ENCODE peak calls at places on chromosomes 13 and 19, in seven cellular contexts. U is lower lobe of right lung, Q is BE2C, Y is heart right ventricle, C is body of pancreas, R is psoas muscle, E is endodermal cell. J is an unnamed sample. For H3K27me3 and H3K36me3, the result is how much of the 10 kb centered on the place peaks cover.

GRCh38 chr13:24083722-24084421 is 76.6 kb upstream of the SPATA13 start:
- DNase-seq in U (no peak), Q (no peak), Y (no peak), C (no peak), R (no peak), E (no peak), J (no peak)

GRCh38 chr19:49653466-49653806 is 11.4 kb downstream of the SCAF1 start:
- DNase-seq in U (no peak), Q (no peak), Y (no peak), C (no peak), R (no peak), E (no peak), J (no peak)

GRCh38 chr13:51923983-51924539 is 62.3 kb downstream of the CCDC70 start:
- DNase-seq in U (no peak), Q (no peak), Y (no peak), C (no peak), R (no peak), E (peak), J (no peak)

GRCh38 chr13:107545946-107546502 is 669.3 kb downstream of the LIG4 start:
- DNase-seq in U (no peak), Q (no peak), Y (no peak), C (no peak), R (no peak), E (no peak), J (no peak)

GRCh38 chr19:45008554-45008953 is 7.3 kb downstream of the RELB start:
- DNase-seq in U (no peak), Q (no peak), Y (no peak), C (no peak), R (no peak), E (peak), J (no peak)

GRCh38 chr13:82412749-82413148 is 1469.5 kb downstream of the SLITRK1 start:
- DNase-seq in U (no peak), Q (no peak), Y (no peak), C (no peak), R (no peak), E (no peak), J (no peak)

GRCh38 chr13:31355001-31355400 is 155.2 kb downstream of the B3GLCT start:
- DNase-seq in U (no peak), Q (no peak), Y (no peak), C (no peak), R (no peak), E (no peak), J (no peak)

GRCh38 chr19:38316477-38317067 is 825 bp upstream of the YIF1B start:
- DNase-seq in U (no peak), Q (no peak), Y (no peak), C (no peak), R (no peak), E (no peak), J (no peak)

GRCh38 chr19:43306097-43306496 is 36.8 kb upstream of the PSG9 start:
- DNase-seq in U (no peak), Q (no peak), Y (no peak), C (no peak), R (no peak), E (no peak), J (no peak)

GRCh38 chr13:42780044-42780443 is 1.3 kb upstream of the FAM216B start:
- DNase-seq in U (no peak), Q (no peak), Y (no peak), C (no peak), R (no peak), E (no peak), J (no peak)

GRCh38 chr19:13269348-13269747 is 119.1 kb downstream of the IER2 start:
- DNase-seq in U (no peak), Q (no peak), Y (no peak), C (no peak), R (no peak), E (no peak), J (no peak)

GRCh38 chr19:35297922-35298321 is 6.0 kb downstream of the MAG start:
- DNase-seq in U (no peak), Q (no peak), Y (no peak), C (no peak), R (no peak), E (no peak), J (no peak)

GRCh38 chr13:106376411-106377112 is 158.9 kb downstream of the EFNB2 start:
- DNase-seq in U (peak), Q (peak), Y (no peak), C (no peak), R (no peak), E (peak), J (no peak)

DNA sequence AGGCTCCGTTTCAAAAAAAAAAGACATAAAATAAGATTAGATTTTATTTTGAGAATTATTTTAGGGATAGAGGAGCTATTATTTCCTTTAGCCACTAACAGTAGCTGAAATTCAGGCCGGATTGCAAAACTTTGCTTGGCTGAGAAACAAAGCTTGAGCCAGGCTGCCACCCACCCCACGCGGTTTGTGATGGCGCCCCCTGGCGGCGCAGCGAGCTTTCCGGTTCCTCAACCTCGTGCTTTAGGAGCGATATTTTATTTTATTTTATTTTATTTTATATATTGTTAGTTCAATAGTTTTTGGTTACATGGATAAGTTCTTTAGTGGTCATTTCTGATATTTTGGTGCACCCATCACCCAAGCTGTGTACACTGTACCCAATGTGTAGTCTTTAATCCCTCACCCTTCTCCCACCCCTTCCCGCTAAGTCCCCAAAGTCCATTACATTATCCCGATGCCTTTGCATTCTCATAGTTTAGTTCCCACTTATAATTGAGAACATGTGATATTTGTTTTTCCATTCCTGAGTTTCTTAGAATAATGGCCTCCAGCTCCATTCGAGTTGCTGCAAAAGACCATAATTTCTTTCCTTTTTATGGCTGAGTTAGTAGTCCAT is 19.8 kb upstream of the CEACAM4 start:
- DNase-seq in U (peak), Q (peak), Y (peak), C (peak), R (no peak), E (peak), J (peak)
- TF ChIP-seq CTCF in U (peak), Q (peak), Y (peak), C (peak), R (no peak), E (peak), J (peak)

GRCh38 chr19:55652311-55653078 is 2.3 kb upstream of the U2AF2 start:
- DNase-seq in U (peak), Q (no peak), Y (peak), C (no peak), R (peak), E (peak), J (no peak)

GRCh38 chr19:55654833-55655647 is at the start of gene U2AF2:
- DNase-seq in U (peak), Q (peak), Y (peak), C (peak), R (peak), E (peak), J (peak)

GRCh38 chr19:55655648-55656040 is 809 bp downstream of the U2AF2 start:
- DNase-seq in U (no peak), Q (no peak), Y (no peak), C (no peak), R (no peak), E (no peak), J (no peak)

GRCh38 chr19:55653651-55654322 is 1.0 kb upstream of the U2AF2 start:
- DNase-seq in U (peak), Q (peak), Y (peak), C (peak), R (peak), E (peak), J (peak)

GRCh38 chr19:55654323-55654832 is 457 bp upstream of the U2AF2 start:
- DNase-seq in U (peak), Q (peak), Y (peak), C (peak), R (peak), E (peak), J (peak)
- H3K27me3 ChIP-seq in U (under half), Q (under half), Y (under half), C (under half), R (under half), E (under half), J (under half)

GRCh38 chr19:29819986-29820385 is 8.2 kb downstream of the CCNE1 start:
- DNase-seq in U (peak), Q (no peak), Y (no peak), C (no peak), R (no peak), E (no peak), J (no peak)
- H3K36me3 ChIP-seq in U (under half), Q (under half), Y (under half), C (under half), R (under half), E (half or more), J (under half)

GRCh38 chr13:101514100-101514499 is 61.6 kb downstream of the ITGBL1 start:
- DNase-seq in U (no peak), Q (no peak), Y (no peak), C (no peak), R (no peak), E (no peak), J (no peak)

GRCh38 chr13:101515504-101515903 is 63.0 kb downstream of the ITGBL1 start:
- DNase-seq in U (no peak), Q (no peak), Y (no peak), C (no peak), R (no peak), E (no peak), J (no peak)

GRCh38 chr13:101512650-101513049 is 60.2 kb downstream of the ITGBL1 start:
- DNase-seq in U (no peak), Q (no peak), Y (no peak), C (no peak), R (no peak), E (no peak), J (no peak)

GRCh38 chr13:101516262-101516661 is 63.8 kb downstream of the ITGBL1 start:
- DNase-seq in U (no peak), Q (no peak), Y (no peak), C (no peak), R (no peak), E (no peak), J (no peak)

GRCh38 chr13:101514695-101515275 is 62.3 kb downstream of the ITGBL1 start:
- DNase-seq in U (no peak), Q (peak), Y (no peak), C (no peak), R (no peak), E (peak), J (no peak)
- TF ChIP-seq CTCF in U (peak), Q (peak), Y (peak), C (peak), R (peak), E (peak), J (peak)

DNA sequence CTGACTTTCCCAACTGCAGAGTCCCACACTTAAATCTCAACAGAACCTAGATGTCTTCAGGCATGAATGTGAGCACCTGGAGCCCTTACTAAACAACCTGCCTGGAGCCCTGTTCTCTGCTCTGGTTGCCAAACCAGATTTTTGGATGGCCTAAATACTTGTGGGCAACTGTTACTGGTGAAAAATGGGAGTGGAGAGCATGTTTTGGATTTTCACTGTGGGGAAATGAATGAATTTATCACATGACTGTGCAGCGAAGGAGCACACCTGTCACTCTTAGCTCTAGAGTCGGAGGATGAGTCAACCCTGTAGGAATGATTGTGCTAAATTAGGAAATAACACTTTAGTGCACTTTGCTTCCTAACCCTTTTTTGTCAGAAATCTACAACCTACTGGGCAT is 30.3 kb downstream of the SHISA2 start:
- DNase-seq in U (no peak), Q (no peak), Y (no peak), C (no peak), R (no peak), E (no peak), J (no peak)
- H3K27me3 ChIP-seq in U (under half), Q (under half), Y (half or more), C (under half), R (under half), E (under half), J (under half)

GRCh38 chr19:10835089-10835753 is 791 bp downstream of the TMED1 start:
- DNase-seq in U (no peak), Q (no peak), Y (no peak), C (no peak), R (peak), E (no peak), J (no peak)

GRCh38 chr19:10830370-10830769 is 5.6 kb downstream of the TMED1 start:
- DNase-seq in U (no peak), Q (no peak), Y (no peak), C (no peak), R (no peak), E (no peak), J (no peak)

GRCh38 chr19:10830941-10831779 is 4.9 kb downstream of the TMED1 start:
- DNase-seq in U (no peak), Q (no peak), Y (no peak), C (no peak), R (no peak), E (no peak), J (no peak)

GRCh38 chr19:10831980-10832658 is 3.9 kb downstream of the TMED1 start:
- DNase-seq in U (no peak), Q (no peak), Y (no peak), C (no peak), R (no peak), E (no peak), J (no peak)

DNA sequence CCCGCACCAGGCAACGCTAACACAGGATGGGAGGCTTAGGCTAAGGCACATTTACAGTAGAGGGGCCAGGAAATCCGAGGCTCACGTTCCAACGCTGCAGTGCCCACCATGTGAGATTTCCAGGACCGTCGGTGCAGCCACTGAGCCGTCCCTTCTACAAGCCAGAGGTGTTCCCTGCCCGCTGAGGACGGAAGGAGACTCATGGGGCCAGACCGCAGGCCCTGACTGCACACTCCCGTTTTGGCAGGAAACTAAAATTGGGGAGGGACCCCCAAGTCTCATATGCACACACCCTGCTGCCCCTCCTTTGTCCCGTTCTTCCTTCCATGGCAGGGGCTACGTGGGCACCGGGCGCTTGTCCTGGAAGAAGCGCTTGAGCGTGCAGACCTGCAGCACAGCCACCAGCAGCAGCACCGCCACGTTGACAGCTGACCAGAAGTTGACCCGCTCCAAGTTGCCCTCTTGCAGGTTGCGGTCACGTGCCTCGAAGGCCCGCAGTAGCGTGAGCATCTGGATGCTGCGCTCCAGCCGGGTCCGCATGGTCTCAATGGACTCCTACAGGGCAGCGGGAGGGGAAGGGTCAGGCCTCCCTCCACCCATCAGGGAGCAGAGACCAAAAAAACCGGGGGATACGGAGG is 3.2 kb downstream of the TMED1 start:
- DNase-seq in U (no peak), Q (no peak), Y (no peak), C (no peak), R (no peak), E (no peak), J (no peak)
- H3K36me3 ChIP-seq in U (half or more), Q (under half), Y (half or more), C (under half), R (under half), E (under half), J (half or more)

DNA sequence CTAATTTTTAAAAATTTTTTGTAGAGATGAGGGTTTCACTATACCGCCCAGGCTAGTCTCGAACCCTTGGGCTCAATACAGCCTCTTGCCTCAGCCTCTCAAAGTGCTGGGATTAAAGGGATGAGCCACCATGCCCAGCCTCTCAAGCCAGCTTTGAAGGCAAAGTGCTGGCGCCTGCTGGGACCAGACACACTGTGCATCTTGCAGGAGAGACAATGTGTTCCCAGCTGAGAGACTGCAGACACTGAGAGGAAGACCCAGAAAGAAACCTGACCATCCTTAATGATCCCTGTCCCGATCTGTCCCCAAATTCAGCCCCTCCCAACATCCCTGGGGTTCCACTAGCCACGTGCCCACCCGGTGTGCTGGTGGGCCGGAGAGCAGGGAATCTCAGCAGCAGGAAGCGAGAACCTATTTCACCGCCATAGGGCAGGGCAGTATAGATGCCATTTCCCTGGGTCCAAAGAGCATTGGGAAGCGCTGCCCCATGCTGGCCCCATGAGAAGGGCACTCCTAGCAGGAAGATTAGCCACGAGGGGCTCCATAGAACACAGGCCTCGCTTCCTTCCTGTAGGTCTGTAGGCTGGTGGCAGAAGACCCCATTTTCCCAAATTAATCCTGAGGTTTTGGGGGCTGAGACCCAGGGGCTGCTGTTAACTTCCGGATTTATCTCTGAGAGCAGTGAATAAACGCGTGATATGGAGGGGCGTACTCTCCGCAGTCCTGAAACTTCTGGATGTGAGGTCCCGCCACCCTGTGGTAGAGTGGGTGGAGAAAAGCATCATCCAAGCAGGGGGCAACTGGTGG is 968 bp downstream of the RAVER1 start:
- DNase-seq in U (no peak), Q (no peak), Y (no peak), C (no peak), R (no peak), E (peak), J (no peak)
- TF ChIP-seq CTCF in U (no peak), Q (peak), Y (no peak), C (no peak), R (no peak), E (peak), J (no peak)

J was measured in upper lobe of right lung.